ENCODE peak calls at places on chromosomes 13 and 19, in nine cellular contexts. C is K562; F is right cardiac atrium; P is activated CD8-positive, alpha-beta T cell treated with anti-CD3 and anti-CD28 coated beads for 36 hours; V is activated naive CD8-positive, alpha-beta T cell treated with anti-CD3 and anti-CD28 coated beads, Interleukin-2, amount 10 ng/mL, durations not matched to agents 7 days and 5 days; G is HepG2; X is naive B cell; K is SK-N-SH treated with all-trans-retinoic acid at 6 μM for 48 hours; W is activated naive CD4-positive, alpha-beta T cell treated with anti-CD3 and anti-CD28 coated beads, Interleukin-2, amount 50 U/mL, for 72 hours. N is an unnamed sample.

GRCh38 chr19:4173479-4174211 is 8.7 kb downstream of the SIRT6 start:
- ATAC-seq in C (no peak), F (no peak), P (no peak), V (no peak), G (no peak), X (no peak), K (peak; percentile 5), W (no peak), N (no peak)

GRCh38 chr19:35070471-35070870 is 28.9 kb downstream of the HPN start:
- ATAC-seq in C (no peak), F (no peak), P (no peak), V (no peak), G (no peak), X (no peak), K (no peak), W (no peak), N (no peak)

GRCh38 chr19:48806518-48806817 is 4.4 kb downstream of the BCAT2 start:
- ATAC-seq in C (no peak), F (no peak), P (no peak), V (no peak), G (no peak), X (peak; percentile 29), K (no peak), W (no peak), N (no peak)

GRCh38 chr13:32726374-32727037 is 140.3 kb downstream of the PDS5B start:
- ATAC-seq in C (no peak), F (no peak), P (no peak), V (no peak), G (no peak), X (no peak), K (no peak), W (no peak), N (no peak)

GRCh38 chr13:102145750-102146149 is 256.1 kb downstream of the FGF14 start:
- ATAC-seq in C (no peak), F (no peak), P (no peak), V (no peak), G (no peak), X (no peak), K (no peak), W (no peak), N (no peak)

GRCh38 chr13:38419312-38419873 is 69.7 kb downstream of the UFM1 start:
- ATAC-seq in C (no peak), F (no peak), P (no peak), V (no peak), G (no peak), X (no peak), K (no peak), W (no peak), N (peak; percentile 49)

GRCh38 chr13:43446126-43446525 is 340.6 kb downstream of the ENOX1 start:
- ATAC-seq in C (no peak), F (no peak), P (no peak), V (no peak), G (no peak), X (no peak), K (no peak), W (no peak), N (no peak)

GRCh38 chr13:95530178-95530577 is 22.3 kb upstream of the CLDN10 start:
- ATAC-seq in C (no peak), F (no peak), P (no peak), V (no peak), G (peak; percentile 41), X (no peak), K (peak; percentile 92), W (no peak), N (no peak)

GRCh38 chr19:13399746-13400145 is 106.5 kb downstream of the CACNA1A start:
- ATAC-seq in C (no peak), F (no peak), P (no peak), V (no peak), G (no peak), X (no peak), K (no peak), W (no peak), N (no peak)

GRCh38 chr13:99342723-99343315 is 35.6 kb upstream of the GPR183 start:
- ATAC-seq in C (no peak), F (peak; percentile 20), P (no peak), V (no peak), G (no peak), X (no peak), K (no peak), W (no peak), N (no peak)

GRCh38 chr19:41908724-41909464 is 19.4 kb downstream of the ERFL start:
- ATAC-seq in C (no peak), F (no peak), P (no peak), V (no peak), G (no peak), X (no peak), K (no peak), W (no peak), N (no peak)

GRCh38 chr13:109684836-109685602 is 101.4 kb downstream of the IRS2 start:
- ATAC-seq in C (no peak), F (peak; percentile 95), P (no peak), V (no peak), G (no peak), X (no peak), K (no peak), W (no peak), N (no peak)

GRCh38 chr19:31214086-31214485 is 135.2 kb downstream of the TSHZ3 start:
- ATAC-seq in C (peak; percentile 77), F (peak; percentile 63), P (peak; percentile 94), V (peak; percentile 98), G (no peak), X (no peak), K (peak; percentile 99), W (peak; percentile 97), N (peak; percentile 67)

GRCh38 chr13:44197791-44198770 is 175.5 kb upstream of the SERP2 start:
- ATAC-seq in C (no peak), F (peak; percentile 19), P (peak; percentile 92), V (peak; percentile 81), G (no peak), X (no peak), K (no peak), W (peak; percentile 82), N (peak; percentile 89)

GRCh38 chr19:6802336-6803035 is 30.0 kb downstream of the VAV1 start:
- ATAC-seq in C (peak; percentile 49), F (peak; percentile 78), P (peak; percentile 69), V (peak; percentile 60), G (no peak), X (peak; percentile 63), K (no peak), W (peak; percentile 71), N (peak; percentile 82)

GRCh38 chr13:101811440-101811839 is 359.0 kb downstream of the ITGBL1 start:
- ATAC-seq in C (no peak), F (no peak), P (no peak), V (no peak), G (no peak), X (no peak), K (peak; percentile 51), W (no peak), N (no peak)

GRCh38 chr13:49262634-49263033 is 14.9 kb downstream of the CDADC1 start:
- ATAC-seq in C (no peak), F (no peak), P (no peak), V (no peak), G (no peak), X (no peak), K (no peak), W (no peak), N (no peak)

GRCh38 chr19:6325614-6326013 is 7.8 kb downstream of the ACER1 start:
- ATAC-seq in C (no peak), F (no peak), P (no peak), V (no peak), G (no peak), X (no peak), K (no peak), W (no peak), N (no peak)

GRCh38 chr19:35986664-35987570 is 8.1 kb upstream of the SDHAF1 start:
- ATAC-seq in C (peak; percentile 78), F (peak; percentile 56), P (peak; percentile 39), V (peak; percentile 58), G (peak; percentile 81), X (peak; percentile 87), K (peak; percentile 86), W (peak; percentile 73), N (peak; percentile 76)

GRCh38 chr19:32902448-32902847 is 32.9 kb upstream of the SLC7A9 start:
- ATAC-seq in C (no peak), F (no peak), P (no peak), V (no peak), G (no peak), X (no peak), K (no peak), W (no peak), N (no peak)

GRCh38 chr13:97030705-97031452 is 36.6 kb upstream of the OXGR1 start:
- ATAC-seq in C (peak; percentile 82), F (no peak), P (no peak), V (no peak), G (peak; percentile 63), X (no peak), K (peak; percentile 90), W (no peak), N (no peak)

GRCh38 chr13:100139822-100140221 is 50.9 kb downstream of the PCCA start:
- ATAC-seq in C (no peak), F (no peak), P (no peak), V (no peak), G (no peak), X (no peak), K (no peak), W (no peak), N (no peak)

GRCh38 chr13:77892491-77892890 is 26.1 kb downstream of the EDNRB start:
- ATAC-seq in C (no peak), F (no peak), P (no peak), V (no peak), G (no peak), X (no peak), K (no peak), W (no peak), N (no peak)

GRCh38 chr13:38866649-38867048 is 124.0 kb downstream of the STOML3 start:
- ATAC-seq in C (no peak), F (no peak), P (no peak), V (no peak), G (peak; percentile 38), X (no peak), K (no peak), W (no peak), N (no peak)

GRCh38 chr13:32811297-32811800 is 204.9 kb upstream of the KL start:
- ATAC-seq in C (peak; percentile 79), F (peak; percentile 32), P (peak; percentile 74), V (peak; percentile 84), G (peak; percentile 31), X (no peak), K (peak; percentile 58), W (peak; percentile 71), N (peak; percentile 65)

GRCh38 chr13:105719861-105720260 is 815.6 kb downstream of the EFNB2 start:
- ATAC-seq in C (no peak), F (no peak), P (no peak), V (no peak), G (no peak), X (no peak), K (no peak), W (no peak), N (no peak)

GRCh38 chr19:57192064-57192395 is 730 bp downstream of the ZNF264 start:
- ATAC-seq in C (no peak), F (no peak), P (no peak), V (no peak), G (peak; percentile 26), X (no peak), K (peak; percentile 32), W (peak; percentile 6), N (no peak)

GRCh38 chr13:20831933-20832332 is 58.2 kb upstream of the EEF1AKMT1 start:
- ATAC-seq in C (no peak), F (no peak), P (no peak), V (no peak), G (no peak), X (no peak), K (no peak), W (no peak), N (no peak)

GRCh38 chr13:109330123-109330522 is 456.3 kb downstream of the IRS2 start:
- ATAC-seq in C (no peak), F (no peak), P (no peak), V (no peak), G (no peak), X (no peak), K (no peak), W (no peak), N (no peak)